ENCODE peak calls at places on chromosomes 4 and X, in seven cellular contexts. S, E, Y, H, L, K and W are unnamed samples.

GRCh38 chr4:20506827-20507226 is 193.4 kb upstream of the PACRGL start:
- DNase-seq in L (no peak), H (no peak), S (peak), E (peak), K (peak), Y (peak), W (peak)

GRCh38 chr4:114649908-114650307 is 51.3 kb downstream of the UGT8 start:
- DNase-seq in E (no peak), H (no peak), Y (no peak), K (no peak), L (no peak), S (no peak), W (no peak)

GRCh38 chr4:189600598-189601435 is 339.9 kb upstream of the FRG1 start:
- DNase-seq in S (no peak), K (no peak), L (no peak), H (no peak), E (peak), Y (no peak), W (no peak)

GRCh38 chrX:150765782-150766350 is 72.7 kb downstream of the MTMR1 start:
- DNase-seq in K (no peak), E (no peak), S (no peak), H (no peak), L (no peak), Y (no peak), W (no peak)

GRCh38 chr4:119212964-119213606 is 572 bp downstream of the USP53 start:
- DNase-seq in K (peak), H (peak), Y (peak), S (peak), E (peak), L (peak), W (peak)

GRCh38 chr4:139453041-139453370 is 915 bp upstream of the RAB33B start:
- DNase-seq in E (no peak), Y (no peak), L (no peak), H (no peak), S (no peak), K (no peak), W (no peak)

GRCh38 chr4:123484291-123484926 is 87.8 kb downstream of the SPRY1 start:
- DNase-seq in K (no peak), L (no peak), S (peak), E (no peak), H (no peak), Y (no peak), W (no peak)

GRCh38 chr4:141464366-141464765 is 172.0 kb upstream of the IL15 start:
- DNase-seq in K (no peak), Y (no peak), H (no peak), L (no peak), S (peak), E (no peak), W (no peak)

GRCh38 chr4:78482281-78482680 is 69.3 kb upstream of the ANXA3 start:
- DNase-seq in K (no peak), L (no peak), H (no peak), S (no peak), E (peak), Y (no peak), W (no peak)

GRCh38 chr4:13173974-13174373 is 310.2 kb downstream of the RAB28 start:
- DNase-seq in Y (no peak), S (peak), E (peak), H (peak), L (peak), K (peak), W (no peak)

GRCh38 chr4:183840311-183840710 is 64.8 kb upstream of the STOX2 start:
- DNase-seq in H (peak), L (peak), K (peak), S (peak), Y (peak), E (peak), W (peak)

GRCh38 chr4:149584703-149585102 is 230.9 kb downstream of the IQCM start:
- DNase-seq in E (no peak), Y (no peak), H (no peak), K (no peak), L (no peak), S (no peak), W (peak)

GRCh38 chr4:15336410-15337184 is 91.2 kb upstream of the C1QTNF7 start:
- DNase-seq in K (peak), L (no peak), S (no peak), Y (peak), H (no peak), E (peak), W (peak)

GRCh38 chr4:17817027-17817426 is 6.2 kb downstream of the NCAPG start:
- DNase-seq in Y (peak), L (no peak), S (peak), E (peak), K (peak), H (no peak), W (peak)

GRCh38 chrX:78754917-78755316 is 7.4 kb downstream of the LPAR4 start:
- DNase-seq in E (no peak), S (no peak), K (no peak), H (no peak), Y (no peak), L (no peak), W (no peak)

GRCh38 chr4:156378053-156378665 is 424.5 kb upstream of the CTSO start:
- DNase-seq in S (peak), L (no peak), H (no peak), E (no peak), Y (no peak), K (peak), W (peak)

GRCh38 chr4:176156656-176157055 is 38.7 kb downstream of the SPATA4 start:
- DNase-seq in H (no peak), S (peak), K (peak), L (no peak), E (peak), Y (peak), W (peak)

GRCh38 chr4:171847751-171848150 is 34.5 kb downstream of the GALNTL6 start:
- DNase-seq in E (peak), Y (no peak), H (no peak), S (no peak), K (no peak), L (no peak), W (no peak)

GRCh38 chr4:52838729-52839722 is 23.1 kb upstream of the RASL11B start:
- DNase-seq in E (no peak), K (no peak), H (no peak), S (no peak), L (no peak), Y (no peak), W (no peak)

GRCh38 chrX:100812216-100813158 is 7.7 kb upstream of the CSTF2 start:
- DNase-seq in E (no peak), H (no peak), S (no peak), Y (no peak), K (peak), L (no peak), W (no peak)

GRCh38 chr4:158768577-158769174 is at the start of gene FNIP2:
- DNase-seq in Y (peak), S (peak), K (peak), L (peak), H (peak), E (peak), W (peak)

GRCh38 chr4:173182403-173182802 is 13.8 kb downstream of the GALNT7 start:
- DNase-seq in L (no peak), K (peak), S (peak), E (peak), H (no peak), Y (peak), W (peak)

GRCh38 chr4:91758487-91758886 is 545.3 kb upstream of the GRID2 start:
- DNase-seq in H (no peak), S (peak), L (no peak), K (peak), E (no peak), Y (no peak), W (peak)

GRCh38 chrX:22320236-22320635 is 47.5 kb downstream of the CBLL2 start:
- DNase-seq in H (no peak), Y (no peak), L (no peak), S (no peak), K (no peak), E (no peak), W (no peak)

GRCh38 chrX:11580789-11581188 is 84.9 kb downstream of the ARHGAP6 start:
- DNase-seq in L (no peak), S (no peak), K (no peak), H (no peak), E (no peak), Y (no peak), W (no peak)

GRCh38 chr4:175951794-175952193 is 113.8 kb upstream of the WDR17 start:
- DNase-seq in Y (no peak), E (no peak), S (peak), K (no peak), L (no peak), H (no peak), W (peak)

GRCh38 chrX:124435616-124436015 is 89.3 kb downstream of the SH2D1A start:
- DNase-seq in E (no peak), L (no peak), Y (no peak), K (no peak), S (no peak), H (no peak), W (no peak)

GRCh38 chrX:2629316-2630168 is 61.6 kb upstream of the CD99 start:
- DNase-seq in H (no peak), K (no peak), E (no peak), S (no peak), Y (no peak), L (no peak), W (no peak)

DNA sequence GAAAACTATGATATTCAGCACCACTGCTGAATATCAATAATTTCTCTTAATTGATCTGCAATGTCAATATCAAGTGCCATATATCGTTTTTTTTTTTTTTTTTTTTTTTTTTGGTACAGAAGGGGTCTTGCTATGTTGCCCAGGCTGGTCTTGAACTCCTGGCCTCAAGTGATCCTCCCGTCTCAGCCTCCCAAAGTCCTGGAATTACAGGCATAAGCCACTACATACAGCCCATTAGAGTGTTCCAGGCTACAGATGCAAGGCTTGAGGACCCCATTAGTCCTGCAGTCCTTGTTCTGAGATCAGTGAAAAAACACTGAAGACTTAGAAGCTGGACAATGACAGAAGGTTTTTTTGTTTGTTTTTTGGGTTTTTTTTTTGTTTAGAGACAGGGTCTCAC is 48.3 kb downstream of the PPP3CA start:
- DNase-seq in K (no peak), H (no peak), S (no peak), L (no peak), E (no peak), Y (no peak), W (no peak)
- TF ChIP-seq CTCF in K (no peak), H (no peak), S (no peak), L (no peak), E (no peak), Y (no peak), W (no peak)

GRCh38 chr4:143667461-143667860 is 33.0 kb downstream of the FREM3 start:
- DNase-seq in E (peak), H (peak), Y (peak), K (peak), S (peak), L (peak), W (peak)
- H3K4me3 ChIP-seq in E (no peak), H (no peak), Y (no peak), K (no peak), S (no peak), L (no peak), W (no peak)

GRCh38 chr4:166197166-166197565 is 324.1 kb downstream of the TLL1 start:
- DNase-seq in L (no peak), E (no peak), H (no peak), K (no peak), S (no peak), Y (no peak), W (no peak)

GRCh38 chr4:166198921-166199320 is 325.9 kb downstream of the TLL1 start:
- DNase-seq in K (no peak), L (no peak), E (no peak), Y (no peak), S (no peak), H (no peak), W (no peak)

GRCh38 chr4:166198041-166198440 is 325.0 kb downstream of the TLL1 start:
- DNase-seq in K (peak), L (no peak), S (no peak), Y (no peak), H (no peak), E (no peak), W (no peak)

GRCh38 chr4:166198516-166198915 is 325.5 kb downstream of the TLL1 start:
- DNase-seq in K (no peak), Y (no peak), H (no peak), E (no peak), S (no peak), L (no peak), W (no peak)

DNA sequence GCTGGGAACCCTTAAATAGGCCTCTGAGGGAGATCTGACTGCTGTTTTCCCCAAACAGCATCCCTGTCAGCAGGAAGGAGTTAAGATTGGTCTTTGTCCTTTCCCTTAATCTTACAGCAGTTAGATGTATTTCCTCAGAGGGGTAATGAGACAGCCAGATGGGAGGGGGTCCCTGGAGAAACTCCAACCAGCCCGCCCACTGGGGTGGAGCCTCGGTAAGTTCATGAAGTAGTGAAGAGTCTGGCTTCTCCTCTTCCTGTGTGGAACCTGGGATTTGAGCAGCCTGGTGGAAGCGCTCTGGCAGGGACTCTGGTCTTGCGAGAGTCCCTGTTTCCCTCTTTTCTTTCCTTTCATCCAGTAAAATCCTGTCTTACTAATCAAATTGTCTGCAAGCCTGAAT is 330.0 kb downstream of the TLL1 start:
- DNase-seq in K (no peak), Y (no peak), E (no peak), H (no peak), L (no peak), S (no peak), W (no peak)
- TF ChIP-seq CTCF in K (no peak), Y (no peak), E (no peak), H (no peak), L (no peak), S (no peak), W (no peak)

GRCh38 chrX:43735957-43736356 is 79.9 kb downstream of the MAOA start:
- DNase-seq in H (no peak), S (no peak), E (no peak), Y (no peak), K (no peak), L (no peak), W (no peak)
- H3K4me3 ChIP-seq in H (no peak), S (no peak), E (no peak), Y (no peak), K (peak), L (no peak), W (no peak)

DNA sequence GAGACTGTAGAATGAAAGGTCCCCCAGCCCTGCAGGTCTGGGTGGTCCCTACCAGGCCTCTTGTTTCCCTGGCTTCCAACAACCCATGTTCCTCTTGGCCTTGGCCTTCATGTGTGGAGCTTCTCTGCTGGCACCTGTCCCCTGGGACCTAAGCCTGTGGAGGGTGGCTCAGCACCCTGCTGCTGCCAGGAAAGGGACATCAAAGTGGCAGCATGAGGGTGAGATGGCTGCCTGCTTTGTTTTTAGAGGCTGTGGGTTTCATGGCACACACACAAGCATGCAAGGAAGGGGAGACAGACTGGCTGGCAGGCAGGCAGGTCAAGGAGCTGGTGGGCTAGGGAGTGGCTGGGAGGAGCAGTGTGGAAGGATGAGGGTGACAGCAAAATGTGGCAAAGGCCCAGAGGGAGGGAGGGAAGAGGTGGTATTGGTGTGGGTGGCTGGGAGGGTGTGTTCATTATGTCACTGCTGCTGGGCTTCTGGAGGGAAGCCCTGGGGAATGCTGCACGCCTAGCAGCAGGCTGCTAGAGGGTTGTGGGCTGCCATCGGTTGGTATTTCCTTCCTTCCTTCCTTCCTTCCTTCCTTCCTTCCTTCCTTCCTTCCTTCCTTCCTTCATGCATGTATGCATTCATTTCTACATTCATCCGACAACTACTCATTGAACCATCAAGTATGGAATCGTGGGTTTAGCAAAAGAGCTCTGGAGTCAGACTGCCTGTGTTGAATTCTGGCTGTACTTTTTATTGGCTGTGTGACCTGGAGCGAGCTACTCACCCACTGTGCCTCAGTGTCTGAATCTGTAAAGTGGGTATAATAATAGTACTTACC is 128.7 kb upstream of the PJA1 start:
- DNase-seq in Y (no peak), E (no peak), H (no peak), K (no peak), S (no peak), L (no peak), W (no peak)
- TF ChIP-seq CTCF in Y (no peak), E (no peak), H (no peak), K (no peak), S (no peak), L (no peak), W (no peak)

DNA sequence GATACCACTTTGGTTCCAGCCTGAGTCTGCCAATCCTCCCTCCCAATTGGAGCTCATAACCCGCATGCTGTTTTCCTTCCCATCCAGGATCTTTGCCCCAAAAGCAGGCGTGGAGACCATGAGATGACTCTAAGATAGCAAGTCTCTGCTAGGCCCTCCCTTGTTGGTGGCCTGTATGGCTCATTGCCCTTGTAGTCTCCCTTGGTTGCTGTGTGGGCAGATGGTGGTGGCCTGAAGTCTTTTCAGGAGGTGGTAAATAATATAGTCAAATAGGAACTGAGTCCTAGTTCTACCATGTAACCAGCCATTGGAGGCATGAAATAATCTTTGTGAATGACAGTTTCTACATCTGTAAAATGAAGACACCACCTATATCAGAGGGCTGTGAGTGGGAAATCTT is 1.2 kb downstream of the ATP6AP1 start:
- DNase-seq in L (no peak), Y (no peak), K (no peak), H (no peak), S (no peak), E (no peak), W (no peak)
- H3K4me3 ChIP-seq in L (peak), Y (peak), K (peak), H (no peak), S (peak), E (peak), W (no peak)